ENCODE peak calls at places on chromosomes 6 and 20, in five cellular contexts. X is pancreas; A is effector memory CD4-positive, alpha-beta T cell; B is heart right ventricle; R is GM23338. Y is an unnamed sample. For H3K27me3, the result is how much of the 10 kb centered on the place peaks cover.

GRCh38 chr6:53615633-53616449 is 49.7 kb downstream of the KLHL31 start:
- DNase-seq in B (no peak), X (peak), R (peak), A (no peak), Y (no peak)

GRCh38 chr20:13286600-13286999 is 65.5 kb downstream of the ISM1 start:
- DNase-seq in X (peak), A (no peak), B (no peak), R (no peak), Y (no peak)

GRCh38 chr20:25051386-25052155 is 6.4 kb downstream of the ACSS1 start:
- DNase-seq in R (no peak), B (no peak), A (no peak), X (no peak), Y (no peak)

GRCh38 chr6:133906050-133906449 is 17.1 kb downstream of the TCF21 start:
- DNase-seq in R (no peak), B (no peak), A (no peak), X (no peak), Y (no peak)

GRCh38 chr6:159789377-159790148 is at the start of gene TCP1:
- DNase-seq in A (peak), R (peak), B (peak), X (peak), Y (peak)

GRCh38 chr20:3340443-3340842 is 67.0 kb downstream of the DNAAF9 start:
- DNase-seq in X (peak), B (peak), A (no peak), R (no peak), Y (peak)

GRCh38 chr20:23441850-23442313 is 2.4 kb downstream of the CSTL1 start:
- DNase-seq in R (peak), X (peak), B (peak), A (peak), Y (peak)

GRCh38 chr20:64086801-64087200 is 2.6 kb upstream of the LKAAEAR1 start:
- DNase-seq in A (no peak), R (no peak), X (no peak), B (no peak), Y (no peak)

GRCh38 chr6:71383891-71384489 is 95.4 kb downstream of the OGFRL1 start:
- DNase-seq in X (no peak), A (no peak), B (no peak), R (peak), Y (no peak)

GRCh38 chr6:27290850-27291208 is 21.2 kb downstream of the POM121L2 start:
- DNase-seq in B (no peak), A (no peak), X (no peak), R (no peak), Y (no peak)
- H3K27me3 ChIP-seq in B (half or more), A (half or more), X (under half), R (half or more), Y (half or more)

GRCh38 chr20:51495921-51496545 is 46.5 kb downstream of the NFATC2 start:
- DNase-seq in B (no peak), R (no peak), X (no peak), A (no peak), Y (no peak)
- H3K27me3 ChIP-seq in B (under half), R (under half), X (under half), A (under half), Y (under half)

DNA sequence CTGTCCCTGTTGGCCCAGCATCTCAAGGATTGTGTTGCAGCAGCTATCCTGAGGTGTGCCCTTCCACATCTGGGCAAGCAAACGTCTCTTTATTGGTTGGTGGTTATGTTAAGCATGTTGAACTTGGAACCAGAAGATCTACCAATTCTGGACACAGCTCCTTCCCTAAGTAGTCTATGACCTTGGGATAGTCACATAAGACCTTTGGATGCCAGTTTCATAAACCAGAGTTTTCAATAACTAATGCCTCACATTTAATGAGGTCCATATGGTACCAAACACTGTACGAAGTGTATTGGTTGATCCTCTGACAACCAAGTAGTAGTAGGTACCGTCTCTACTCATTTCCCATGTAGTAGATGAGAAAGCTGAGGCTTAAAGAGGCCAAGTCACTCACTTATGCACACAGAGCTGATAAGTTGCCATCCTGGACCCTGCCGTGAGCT is 3.7 kb downstream of the CYP24A1 start:
- DNase-seq in A (no peak), X (no peak), R (no peak), B (no peak), Y (no peak)
- H3K27me3 ChIP-seq in A (under half), X (under half), R (half or more), B (under half), Y (under half)

GRCh38 chr20:37426978-37427377 is 81.0 kb downstream of the SRC start:
- DNase-seq in R (no peak), A (no peak), B (no peak), X (no peak), Y (no peak)
- H3K27me3 ChIP-seq in R (under half), A (under half), B (under half), X (under half), Y (under half)

GRCh38 chr6:149925253-149925973 is 2.5 kb upstream of the RAET1G start:
- DNase-seq in A (no peak), R (peak), B (peak), X (no peak), Y (no peak)

GRCh38 chr6:149924206-149924932 is 1.4 kb upstream of the RAET1G start:
- DNase-seq in B (no peak), R (no peak), A (no peak), X (no peak), Y (no peak)

GRCh38 chr6:149923327-149923986 is 536 bp upstream of the RAET1G start:
- DNase-seq in R (no peak), X (no peak), A (no peak), B (no peak), Y (no peak)

GRCh38 chr6:149924933-149925252 is 2.0 kb upstream of the RAET1G start:
- DNase-seq in B (no peak), R (no peak), X (no peak), A (no peak), Y (no peak)

DNA sequence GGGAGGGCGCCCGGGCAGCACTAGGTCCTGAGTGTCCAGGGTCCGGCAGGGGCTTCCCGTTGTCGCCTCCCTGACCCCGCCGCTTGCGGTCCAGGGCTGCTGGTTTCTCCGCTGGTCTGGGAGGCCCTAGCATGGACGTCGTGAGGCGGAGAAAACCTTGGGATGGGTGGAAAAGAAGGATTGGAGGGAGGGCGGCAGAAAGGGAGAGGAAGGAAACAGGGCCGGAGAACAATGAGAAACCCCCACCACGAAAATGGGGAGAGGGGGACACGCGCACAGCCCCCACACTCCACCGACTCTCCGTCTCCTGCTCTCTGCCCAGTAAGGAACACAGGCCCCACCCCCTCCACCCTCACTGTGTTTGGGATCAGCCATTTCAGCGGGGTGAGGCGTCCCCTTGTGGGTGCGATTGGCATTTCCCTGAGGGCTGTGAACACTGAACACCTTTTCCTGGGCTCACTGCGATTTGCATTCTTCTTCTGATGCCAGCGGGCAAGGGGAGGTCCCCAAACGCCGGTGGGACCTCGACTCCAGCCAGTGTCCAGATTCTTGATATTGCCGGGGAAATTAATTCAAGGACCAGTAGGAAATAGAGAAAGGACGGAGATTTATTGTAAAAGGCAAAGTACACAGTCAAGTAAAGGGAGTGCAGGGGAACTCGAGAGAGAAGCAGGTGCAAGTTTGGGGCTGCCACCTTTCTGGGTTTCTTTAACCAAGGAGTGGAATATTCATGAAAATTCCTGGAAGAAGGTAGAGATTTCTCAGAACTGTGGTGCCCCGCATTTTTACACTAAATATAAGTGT is 3.3 kb upstream of the RAET1G start:
- DNase-seq in X (peak), B (peak), R (peak), A (peak), Y (peak)
- H3K27me3 ChIP-seq in X (under half), B (under half), R (half or more), A (half or more), Y (under half)

GRCh38 chr6:75208564-75209431 is 2.9 kb upstream of the COL12A1 start:
- DNase-seq in B (peak), X (peak), A (peak), R (peak), Y (peak)
- H3K27me3 ChIP-seq in B (under half), X (under half), A (under half), R (half or more), Y (under half)

GRCh38 chr20:59404749-59405148 is 104.3 kb downstream of the EDN3 start:
- DNase-seq in B (no peak), X (no peak), A (no peak), R (no peak), Y (no peak)

GRCh38 chr20:59405226-59405815 is 104.9 kb downstream of the EDN3 start:
- DNase-seq in A (no peak), R (peak), X (no peak), B (no peak), Y (no peak)

GRCh38 chr20:59403962-59404314 is 103.5 kb downstream of the EDN3 start:
- DNase-seq in B (no peak), R (no peak), X (no peak), A (no peak), Y (no peak)

GRCh38 chr20:59402697-59403096 is 102.3 kb downstream of the EDN3 start:
- DNase-seq in A (no peak), B (no peak), X (peak), R (no peak), Y (peak)

DNA sequence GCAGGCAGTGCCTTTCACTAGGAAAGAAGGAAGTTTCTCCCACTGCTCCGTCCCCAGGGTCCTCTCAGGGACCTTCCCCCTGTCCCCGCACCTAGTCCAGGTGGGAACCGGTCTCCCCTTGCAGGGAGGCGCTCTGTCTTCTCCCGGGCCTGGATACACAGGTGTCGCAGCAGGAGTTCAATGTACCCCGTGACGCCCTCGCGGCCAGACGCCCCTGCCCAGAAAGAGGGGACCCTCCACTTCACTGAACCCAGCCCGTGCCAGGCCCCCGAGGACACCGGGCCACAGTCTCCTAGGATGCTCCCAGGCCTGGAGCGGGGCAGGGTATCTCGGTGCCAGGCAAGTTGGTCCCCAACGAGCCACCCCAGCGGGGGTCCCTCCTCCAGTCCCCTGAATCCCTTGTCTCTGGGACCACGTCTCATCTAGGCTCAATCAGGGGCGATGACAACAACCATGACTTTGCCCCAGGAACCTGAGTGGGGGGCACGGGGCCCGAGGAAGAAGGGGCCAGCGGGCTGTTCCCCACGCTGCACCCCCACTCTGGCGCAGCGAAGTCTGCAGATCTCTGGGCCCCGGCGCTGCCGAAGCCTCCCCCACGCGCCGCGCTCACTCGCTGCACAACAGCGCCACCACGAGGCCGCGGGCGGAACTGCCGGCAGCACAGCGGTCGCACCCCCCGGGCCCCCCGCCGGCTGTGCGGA is 103.0 kb downstream of the EDN3 start:
- DNase-seq in R (peak), B (peak), A (peak), X (peak), Y (peak)
- H3K27me3 ChIP-seq in R (under half), B (under half), A (under half), X (under half), Y (half or more)

GRCh38 chr6:42374027-42374669 is 77.6 kb downstream of the TRERF1 start:
- DNase-seq in A (no peak), X (no peak), R (no peak), B (no peak), Y (no peak)
- H3K27me3 ChIP-seq in A (under half), X (under half), R (under half), B (under half), Y (under half)

GRCh38 chr20:58748628-58749027 is 56.0 kb downstream of the NPEPL1 start:
- DNase-seq in B (no peak), R (no peak), X (no peak), A (no peak), Y (no peak)
- H3K27me3 ChIP-seq in B (under half), R (under half), X (under half), A (under half), Y (under half)

Y was measured in dorsolateral prefrontal cortex.